ENCODE peak calls at places on chromosomes 2 and 18, in five cellular contexts. O is adrenal gland, K is kidney epithelial cell, J is nephron progenitor cell, I is gastrocnemius medialis. N is an unnamed sample.

GRCh38 chr2:17388790-17389189 is 129.4 kb downstream of the RAD51AP2 start:
- DNase-seq in O (peak; percentile 15), K (no peak), J (no peak), I (no peak), N (peak; percentile 39)

GRCh38 chr2:143635936-143636335 is 506.7 kb downstream of the ARHGAP15 start:
- DNase-seq in O (no peak), K (no peak), J (no peak), I (no peak), N (no peak)

GRCh38 chr2:179125404-179125803 is 75.5 kb upstream of the CCDC141 start:
- DNase-seq in O (no peak), K (no peak), J (no peak), I (no peak), N (no peak)

GRCh38 chr2:201984800-201985525 is 48.7 kb upstream of the FZD7 start:
- DNase-seq in O (no peak), K (no peak), J (no peak), I (no peak), N (no peak)

GRCh38 chr2:27721884-27722485 is 49.5 kb upstream of the MRPL33 start:
- DNase-seq in O (no peak), K (no peak), J (no peak), I (no peak), N (no peak)

GRCh38 chr2:163621445-163622004 is 114.3 kb downstream of the FIGN start:
- DNase-seq in O (no peak), K (no peak), J (no peak), I (no peak), N (no peak)

GRCh38 chr18:6521804-6522418 is 107.2 kb upstream of the L3MBTL4 start:
- DNase-seq in O (no peak), K (peak; percentile 18), J (peak; percentile 26), I (no peak), N (peak; percentile 20)

GRCh38 chr2:1915746-1916145 is 171.4 kb upstream of the PXDN start:
- DNase-seq in O (no peak), K (no peak), J (no peak), I (no peak), N (no peak)

GRCh38 chr18:63603772-63604171 is 16.6 kb downstream of the SERPINB13 start:
- DNase-seq in O (no peak), K (peak; percentile 2), J (no peak), I (no peak), N (peak; percentile 36)

GRCh38 chr2:78967294-78967693 is 58.2 kb upstream of the REG3G start:
- DNase-seq in O (peak; percentile 62), K (no peak), J (no peak), I (no peak), N (no peak)

GRCh38 chr2:48356701-48357322 is 173.1 kb upstream of the STON1 start:
- DNase-seq in O (no peak), K (peak; percentile 18), J (no peak), I (no peak), N (no peak)

GRCh38 chr2:8447610-8448221 is 234.1 kb upstream of the ID2 start:
- DNase-seq in O (no peak), K (no peak), J (no peak), I (no peak), N (peak; percentile 69)

GRCh38 chr18:11591957-11592356 is 17.4 kb upstream of the SLC35G4 start:
- DNase-seq in O (no peak), K (no peak), J (no peak), I (no peak), N (no peak)
- TF ChIP-seq CTCF in O (no peak), K (no peak), J (no peak), I (no peak), N (no peak)

GRCh38 chr2:84041494-84041893 is 417.6 kb downstream of the SUCLG1 start:
- DNase-seq in O (no peak), K (no peak), J (no peak), I (no peak), N (no peak)

GRCh38 chr2:84038866-84039265 is 420.2 kb downstream of the SUCLG1 start:
- DNase-seq in O (no peak), K (no peak), J (no peak), I (no peak), N (no peak)

DNA sequence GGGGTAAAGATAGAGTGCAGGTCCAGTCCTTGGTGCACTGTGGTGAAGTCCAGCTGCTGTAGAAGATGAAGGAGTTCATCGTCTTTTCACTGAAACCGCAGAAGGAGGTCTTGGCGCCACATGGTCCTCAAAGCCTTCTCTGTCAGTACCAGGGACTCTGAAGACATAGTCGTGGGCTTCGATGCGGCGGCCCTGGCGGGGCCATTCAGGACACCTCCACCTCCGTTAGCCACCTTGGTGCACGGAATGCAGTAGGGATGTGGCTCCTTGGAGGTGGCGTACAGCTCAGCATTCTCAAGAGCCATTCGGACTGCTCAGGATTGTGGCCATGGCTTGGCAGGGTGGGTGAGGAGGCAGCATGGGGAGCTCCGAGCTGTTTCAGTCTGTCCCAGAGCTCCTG is 418.8 kb downstream of the SUCLG1 start:
- DNase-seq in O (no peak), K (no peak), J (no peak), I (no peak), N (no peak)
- TF ChIP-seq CTCF in O (no peak), K (no peak), J (no peak), I (no peak), N (no peak)

GRCh38 chr2:3726511-3726910 is 23.1 kb downstream of the DCDC2C start:
- DNase-seq in O (no peak), K (no peak), J (no peak), I (no peak), N (no peak)

GRCh38 chr2:3729055-3729448 is 25.7 kb downstream of the DCDC2C start:
- DNase-seq in O (no peak), K (no peak), J (no peak), I (no peak), N (no peak)

GRCh38 chr2:3729786-3730185 is 26.4 kb downstream of the DCDC2C start:
- DNase-seq in O (no peak), K (no peak), J (no peak), I (no peak), N (no peak)

GRCh38 chr2:3727397-3728045 is 24.1 kb downstream of the DCDC2C start:
- DNase-seq in O (no peak), K (no peak), J (no peak), I (no peak), N (no peak)

DNA sequence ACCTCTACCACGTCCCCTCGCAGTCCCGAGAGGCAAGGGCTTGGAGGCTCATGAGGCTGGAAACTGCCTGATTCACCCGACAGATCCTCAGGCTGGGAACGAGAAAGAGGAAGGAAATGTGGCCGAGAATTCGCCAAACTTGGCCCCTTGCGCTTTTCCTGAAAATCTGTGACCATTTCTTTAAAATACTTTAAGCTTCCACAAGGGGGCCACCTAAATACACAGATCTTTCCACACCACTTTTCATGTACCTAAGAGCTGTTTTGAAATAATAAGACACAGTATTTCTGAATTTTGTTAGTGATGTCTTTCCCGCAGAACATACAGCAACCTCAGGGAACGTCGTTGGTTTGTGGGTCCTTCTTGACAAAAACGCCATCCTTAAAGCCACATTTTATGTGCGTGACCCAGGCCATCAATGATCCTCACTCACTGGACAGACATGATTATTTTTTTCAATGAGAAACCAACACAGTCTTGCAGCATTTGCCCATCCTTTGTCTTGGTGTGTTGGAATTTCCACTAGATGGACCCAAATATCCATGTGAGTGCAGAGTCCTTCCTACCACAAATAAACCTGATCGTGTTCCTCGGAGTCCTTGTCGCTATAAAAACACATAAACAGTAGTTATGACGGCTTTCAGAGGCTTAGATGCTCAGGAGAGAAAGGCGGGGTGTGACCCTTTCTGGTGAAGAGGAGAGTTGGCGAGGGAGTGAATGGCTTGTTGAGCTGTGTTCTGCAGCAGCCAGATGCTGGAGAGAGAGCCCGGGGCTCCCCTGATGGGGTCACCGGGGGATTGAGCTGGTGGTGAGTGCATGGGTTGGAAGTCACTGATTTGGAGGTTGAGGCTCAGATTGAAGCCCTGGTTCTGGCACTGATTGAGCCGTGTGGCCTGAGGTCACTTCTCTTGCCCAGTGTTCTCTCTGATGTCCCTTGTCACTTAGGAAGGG is 25.0 kb downstream of the DCDC2C start:
- DNase-seq in O (no peak), K (no peak), J (peak; percentile 26), I (no peak), N (peak; percentile 26)
- TF ChIP-seq CTCF in O (peak; percentile 68), K (peak; percentile 24), J (peak; percentile 64), I (no peak), N (peak; percentile 58)

GRCh38 chr2:16034151-16034974 is 94.0 kb downstream of the MYCN start:
- DNase-seq in O (no peak), K (no peak), J (peak; percentile 36), I (no peak), N (no peak)
- TF ChIP-seq CTCF in O (no peak), K (peak; percentile 13), J (peak; percentile 37), I (no peak), N (no peak)

DNA sequence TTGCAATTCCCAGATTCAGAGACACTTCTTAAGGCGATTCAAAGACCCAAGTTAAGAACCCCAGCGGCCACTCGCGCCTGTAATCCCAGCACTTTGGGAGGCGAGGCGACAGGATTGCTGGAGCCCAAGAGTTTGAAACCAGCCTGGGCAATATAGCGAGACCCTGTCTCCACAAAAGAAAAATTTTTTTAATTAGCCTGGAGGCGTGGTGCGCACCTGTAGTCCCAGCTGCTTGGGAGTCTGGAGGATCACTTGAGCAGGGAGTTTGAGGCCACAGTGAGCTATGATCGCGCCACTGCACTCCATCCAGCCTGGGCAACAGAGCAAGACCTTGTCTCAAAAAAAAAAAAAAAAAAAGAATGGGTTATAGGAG is 585 bp upstream of the ANAPC1 start:
- DNase-seq in O (no peak), K (no peak), J (no peak), I (no peak), N (no peak)
- TF ChIP-seq CTCF in O (no peak), K (no peak), J (no peak), I (no peak), N (no peak)

GRCh38 chr2:120959426-120959825 is 223.8 kb downstream of the GLI2 start:
- DNase-seq in O (no peak), K (no peak), J (no peak), I (no peak), N (no peak)
- TF ChIP-seq CTCF in O (no peak), K (no peak), J (no peak), I (no peak), N (no peak)